ENCODE peak calls at places on chromosome 6, in four cellular contexts. One of them, this sample, is unnamed.

GRCh38 chr6:94065707-94066337 is 646.5 kb upstream of the EPHA7 start:
- DNase-seq in hippocampal formation: no peak
- DNase-seq in fibroblast of lung: no peak
- DNase-seq in A673: peak; percentile 88
- DNase-seq in this sample: no peak

GRCh38 chr6:36114798-36115408 is 15.4 kb upstream of the MAPK13 start:
- DNase-seq in hippocampal formation: no peak
- DNase-seq in fibroblast of lung: no peak
- DNase-seq in A673: no peak
- DNase-seq in this sample: no peak

GRCh38 chr6:71489736-71490135 is 201.1 kb downstream of the OGFRL1 start:
- DNase-seq in hippocampal formation: no peak
- DNase-seq in fibroblast of lung: peak; percentile 81
- DNase-seq in A673: peak; percentile 53
- DNase-seq in this sample: no peak

GRCh38 chr6:8006208-8006607 is 58.0 kb downstream of the BLOC1S5 start:
- DNase-seq in hippocampal formation: no peak
- DNase-seq in fibroblast of lung: peak; percentile 60
- DNase-seq in A673: peak; percentile 46
- DNase-seq in this sample: no peak

GRCh38 chr6:127859956-127860355 is 40.9 kb downstream of the THEMIS start:
- DNase-seq in hippocampal formation: no peak
- DNase-seq in fibroblast of lung: no peak
- DNase-seq in A673: no peak
- DNase-seq in this sample: no peak

GRCh38 chr6:128601060-128601459 is 80.7 kb upstream of the PTPRK start:
- DNase-seq in hippocampal formation: no peak
- DNase-seq in fibroblast of lung: peak; percentile 50
- DNase-seq in A673: no peak
- DNase-seq in this sample: no peak

GRCh38 chr6:148559848-148560433 is 186.9 kb upstream of the UST start:
- DNase-seq in hippocampal formation: peak; percentile 76
- DNase-seq in fibroblast of lung: peak; percentile 72
- DNase-seq in A673: peak; percentile 76
- DNase-seq in this sample: peak; percentile 69

GRCh38 chr6:122648726-122649125 is 38.5 kb downstream of the PKIB start:
- DNase-seq in hippocampal formation: no peak
- DNase-seq in fibroblast of lung: no peak
- DNase-seq in A673: no peak
- DNase-seq in this sample: no peak

GRCh38 chr6:136927313-136927712 is 5.2 kb downstream of the SLC35D3 start:
- DNase-seq in hippocampal formation: no peak
- DNase-seq in fibroblast of lung: no peak
- DNase-seq in A673: peak; percentile 59
- DNase-seq in this sample: no peak

GRCh38 chr6:70651326-70651905 is 16.3 kb upstream of the SMAP1 start:
- DNase-seq in hippocampal formation: no peak
- DNase-seq in fibroblast of lung: no peak
- DNase-seq in A673: no peak
- DNase-seq in this sample: no peak

GRCh38 chr6:147226877-147227276 is 22.7 kb downstream of the STXBP5 start:
- DNase-seq in hippocampal formation: no peak
- DNase-seq in fibroblast of lung: no peak
- DNase-seq in A673: no peak
- DNase-seq in this sample: no peak

GRCh38 chr6:165308926-165309731 is at the start of gene C6orf118:
- DNase-seq in hippocampal formation: peak; percentile 46
- DNase-seq in fibroblast of lung: peak; percentile 29
- DNase-seq in A673: peak; percentile 74
- DNase-seq in this sample: no peak

GRCh38 chr6:27441001-27441400 is 31.9 kb downstream of the ZNF184 start:
- DNase-seq in hippocampal formation: no peak
- DNase-seq in fibroblast of lung: no peak
- DNase-seq in A673: no peak
- DNase-seq in this sample: no peak

GRCh38 chr6:7042056-7042653 is 65.6 kb upstream of the RREB1 start:
- DNase-seq in hippocampal formation: no peak
- DNase-seq in fibroblast of lung: no peak
- DNase-seq in A673: no peak
- DNase-seq in this sample: peak; percentile 55

GRCh38 chr6:138979365-138979764 is 8.7 kb downstream of the REPS1 start:
- DNase-seq in hippocampal formation: no peak
- DNase-seq in fibroblast of lung: no peak
- DNase-seq in A673: no peak
- DNase-seq in this sample: no peak

GRCh38 chr6:15796130-15796766 is 133.4 kb upstream of the DTNBP1 start:
- DNase-seq in hippocampal formation: peak; percentile 1
- DNase-seq in fibroblast of lung: no peak
- DNase-seq in A673: no peak
- DNase-seq in this sample: no peak

GRCh38 chr6:37025621-37026466 is 20.4 kb downstream of the FGD2 start:
- DNase-seq in hippocampal formation: no peak
- DNase-seq in fibroblast of lung: no peak
- DNase-seq in A673: no peak
- DNase-seq in this sample: no peak

GRCh38 chr6:163415620-163416379 is 1.3 kb downstream of the QKI start:
- DNase-seq in hippocampal formation: no peak
- DNase-seq in fibroblast of lung: peak; percentile 66
- DNase-seq in A673: peak; percentile 66
- DNase-seq in this sample: no peak

GRCh38 chr6:167974644-167975344 is 22.7 kb upstream of the KIF25 start:
- DNase-seq in hippocampal formation: no peak
- DNase-seq in fibroblast of lung: no peak
- DNase-seq in A673: no peak
- DNase-seq in this sample: no peak

GRCh38 chr6:21634582-21634981 is 41.0 kb downstream of the SOX4 start:
- DNase-seq in hippocampal formation: no peak
- DNase-seq in fibroblast of lung: peak; percentile 92
- DNase-seq in A673: peak; percentile 39
- DNase-seq in this sample: no peak

GRCh38 chr6:30885999-30886896 is 1.9 kb downstream of the DDR1 start:
- DNase-seq in hippocampal formation: peak; percentile 76
- DNase-seq in fibroblast of lung: peak; percentile 52
- DNase-seq in A673: peak; percentile 93
- DNase-seq in this sample: peak; percentile 52

GRCh38 chr6:111589366-111589765 is 16.3 kb downstream of the TRAF3IP2 start:
- DNase-seq in hippocampal formation: no peak
- DNase-seq in fibroblast of lung: peak; percentile 96
- DNase-seq in A673: no peak
- DNase-seq in this sample: no peak

GRCh38 chr6:167402195-167402686 is 77.4 kb downstream of the TTLL2 start:
- DNase-seq in hippocampal formation: no peak
- DNase-seq in fibroblast of lung: no peak
- DNase-seq in A673: no peak
- DNase-seq in this sample: no peak